ENCODE peak calls at places on chromosomes 13 and 19, in four cellular contexts. L is body of pancreas, X is lower leg skin, H is GM12891. F is an unnamed sample.

GRCh38 chr13:29480893-29481525 is 114.5 kb downstream of the SLC7A1 start:
- DNase-seq in L (no peak), X (no peak), H (no peak), F (no peak)

GRCh38 chr13:93561553-93561952 is 334.9 kb downstream of the GPC6 start:
- DNase-seq in L (no peak), X (no peak), H (no peak), F (no peak)

GRCh38 chr19:11798391-11799296 is at the start of gene ZNF491:
- DNase-seq in L (peak), X (peak), H (peak), F (peak)

GRCh38 chr13:78977311-78977710 is 318.4 kb upstream of the OBI1 start:
- DNase-seq in L (no peak), X (no peak), H (no peak), F (no peak)

GRCh38 chr19:3116621-3117020 is 19.2 kb upstream of the GNA15 start:
- DNase-seq in L (no peak), X (no peak), H (no peak), F (no peak)

GRCh38 chr13:21124853-21125252 is 51.5 kb downstream of the SKA3 start:
- DNase-seq in L (peak), X (peak), H (no peak), F (no peak)

GRCh38 chr13:109719962-109720646 is 66.3 kb downstream of the IRS2 start:
- DNase-seq in L (no peak), X (no peak), H (no peak), F (no peak)

GRCh38 chr13:45331981-45332830 is 8.8 kb downstream of the TPT1 start:
- DNase-seq in L (no peak), X (no peak), H (no peak), F (peak)

GRCh38 chr13:98297043-98297442 is 120.0 kb upstream of the RNF113B start:
- DNase-seq in L (no peak), X (no peak), H (no peak), F (no peak)

GRCh38 chr13:50847501-50847900 is 4.0 kb upstream of the DLEU7 start:
- DNase-seq in L (no peak), X (no peak), H (no peak), F (no peak)

GRCh38 chr13:73228546-73228945 is 169.7 kb downstream of the KLF5 start:
- DNase-seq in L (no peak), X (no peak), H (no peak), F (no peak)

GRCh38 chr19:30224689-30225606 is 147.2 kb upstream of the ZNF536 start:
- DNase-seq in L (no peak), X (no peak), H (no peak), F (no peak)

GRCh38 chr13:95235199-95235726 is 66.0 kb downstream of the ABCC4 start:
- DNase-seq in L (no peak), X (no peak), H (no peak), F (no peak)

GRCh38 chr19:11299946-11300810 is 4.2 kb downstream of the TSPAN16 start:
- DNase-seq in L (no peak), X (no peak), H (no peak), F (no peak)

GRCh38 chr13:98508280-98509074 is 68.4 kb downstream of the STK24 start:
- DNase-seq in L (no peak), X (no peak), H (no peak), F (peak)

GRCh38 chr19:51903192-51903591 is 1.6 kb downstream of the ZNF649 start:
- DNase-seq in L (no peak), X (no peak), H (no peak), F (no peak)

GRCh38 chr19:5621945-5622464 is 571 bp downstream of the SAFB2 start:
- DNase-seq in L (peak), X (peak), H (no peak), F (peak)

GRCh38 chr13:97521726-97522125 is 87.8 kb downstream of the RAP2A start:
- DNase-seq in L (no peak), X (no peak), H (no peak), F (no peak)

GRCh38 chr19:10380311-10381102 is at the start of gene TYK2:
- DNase-seq in L (peak), X (peak), H (peak), F (peak)

GRCh38 chr19:18437481-18438330 is at the start of gene ISYNA1:
- DNase-seq in L (peak), X (peak), H (no peak), F (peak)

GRCh38 chr19:41302624-41303351 is 7.2 kb upstream of the CCDC97 start:
- DNase-seq in L (no peak), X (no peak), H (peak), F (no peak)

GRCh38 chr13:60396008-60396782 is 825 bp upstream of the TDRD3 start:
- DNase-seq in L (peak), X (peak), H (peak), F (peak)
- TF ChIP-seq POLR2A in L (peak), X (no peak), H (no peak), F (peak)

GRCh38 chr19:48445606-48446481 is at the start of gene GRWD1:
- DNase-seq in L (peak), X (peak), H (peak), F (peak)
- TF ChIP-seq POLR2A in L (no peak), X (no peak), H (peak), F (peak)

DNA sequence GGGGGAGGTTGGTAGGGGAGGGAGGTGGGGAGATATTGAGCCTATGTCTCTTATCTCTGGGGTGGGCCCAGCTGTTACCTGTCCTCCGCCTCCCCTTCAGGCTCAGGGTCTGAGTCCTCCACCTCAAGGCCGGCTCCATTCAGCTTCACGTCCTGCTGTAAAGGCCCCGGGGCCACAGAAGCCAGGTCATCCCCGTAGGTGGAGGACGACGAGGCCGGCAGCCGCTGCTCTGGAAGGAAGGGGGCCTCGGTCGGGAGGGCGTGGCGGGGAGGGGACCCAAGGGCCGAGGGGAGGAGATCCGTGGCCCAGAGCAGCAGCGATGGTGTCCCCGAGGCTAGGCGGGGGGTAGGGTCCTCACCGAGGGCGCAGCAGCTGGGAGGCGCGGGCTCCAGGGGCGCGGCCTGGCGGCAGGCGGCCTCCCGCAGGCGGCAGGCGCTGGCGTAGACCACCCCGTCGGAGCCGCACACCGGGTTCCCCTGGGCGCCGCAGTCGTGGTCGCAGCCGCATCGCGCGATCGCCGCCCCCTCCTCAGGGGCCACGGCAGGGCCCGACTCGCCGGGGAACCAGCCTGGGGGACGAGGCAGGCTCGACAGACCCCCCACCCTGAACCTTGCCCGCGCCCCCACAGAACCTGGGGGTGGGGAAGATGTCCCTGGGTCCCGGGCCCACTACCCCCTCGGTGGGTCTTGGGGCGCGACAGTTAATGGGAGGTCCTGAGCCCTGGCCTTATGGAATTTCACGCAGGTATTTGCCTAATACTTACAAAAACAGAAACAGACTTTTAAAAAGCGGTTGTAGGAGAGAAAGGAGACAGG is 7.5 kb downstream of the F2RL3 start:
- DNase-seq in L (no peak), X (no peak), H (no peak), F (peak)
- TF ChIP-seq POLR2A in L (no peak), X (no peak), H (no peak), F (peak)

GRCh38 chr19:45638930-45639729 is at the start of gene EML2:
- DNase-seq in L (peak), X (peak), H (no peak), F (peak)
- TF ChIP-seq POLR2A in L (no peak), X (no peak), H (peak), F (peak)

GRCh38 chr19:6728346-6728745 is 7.9 kb upstream of the C3 start:
- DNase-seq in L (no peak), X (no peak), H (no peak), F (no peak)
- TF ChIP-seq POLR2A in L (no peak), X (no peak), H (no peak), F (no peak)

DNA sequence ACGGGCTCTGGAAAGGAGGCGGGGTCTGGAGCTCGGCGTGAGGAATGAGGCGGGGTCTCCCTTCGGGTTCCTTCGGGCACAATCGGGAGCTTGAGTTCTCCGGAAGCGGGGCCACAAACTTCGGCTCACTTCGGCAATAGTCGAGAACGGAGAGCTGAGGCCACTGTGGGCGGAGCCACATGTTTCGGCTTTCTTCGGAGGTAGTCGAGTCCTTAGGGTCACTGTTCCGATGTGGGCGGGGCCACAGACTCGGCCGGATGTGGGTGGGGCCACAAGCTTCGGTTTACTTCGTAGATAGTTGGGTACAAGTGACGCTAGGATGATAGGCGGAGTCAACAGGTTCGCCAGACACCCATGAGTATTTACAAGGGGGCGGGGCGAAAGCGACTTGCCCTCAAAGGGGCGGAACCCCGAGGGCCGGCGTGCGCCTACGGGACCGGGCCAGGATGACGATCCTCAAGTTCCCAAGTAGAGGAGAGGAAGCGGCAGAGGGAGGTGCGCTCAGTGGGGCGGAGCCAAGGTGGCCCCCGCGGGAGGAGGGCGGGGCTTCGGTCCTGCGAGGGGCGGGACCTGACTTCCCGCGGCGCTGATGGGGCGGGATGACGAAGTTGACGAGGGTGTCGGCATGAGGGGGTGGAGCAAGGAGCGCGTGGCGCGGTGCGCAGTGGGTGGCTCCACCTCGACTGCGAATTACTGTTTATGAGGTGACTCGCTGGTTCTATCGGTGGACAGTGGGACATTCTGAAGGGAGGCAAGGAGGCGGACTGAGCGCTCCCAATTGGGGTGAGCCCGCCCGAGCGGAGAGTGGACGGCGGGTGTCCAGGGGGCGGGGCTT is 505 bp upstream of the MBOAT7 start:
- DNase-seq in L (peak), X (peak), H (peak), F (peak)
- TF ChIP-seq POLR2A in L (peak), X (no peak), H (peak), F (peak)

GRCh38 chr13:36345438-36346221 is 564 bp downstream of the SPART start:
- DNase-seq in L (peak), X (peak), H (peak), F (peak)
- TF ChIP-seq POLR2A in L (peak), X (no peak), H (no peak), F (peak)

GRCh38 chr19:7488736-7489353 is at the start of gene PEX11G:
- DNase-seq in L (peak), X (peak), H (peak), F (peak)
- TF ChIP-seq POLR2A in L (peak), X (no peak), H (peak), F (peak)

GRCh38 chr13:69458013-69458412 is 649.6 kb upstream of the ATXN8OS start:
- DNase-seq in L (no peak), X (no peak), H (no peak), F (no peak)

DNA sequence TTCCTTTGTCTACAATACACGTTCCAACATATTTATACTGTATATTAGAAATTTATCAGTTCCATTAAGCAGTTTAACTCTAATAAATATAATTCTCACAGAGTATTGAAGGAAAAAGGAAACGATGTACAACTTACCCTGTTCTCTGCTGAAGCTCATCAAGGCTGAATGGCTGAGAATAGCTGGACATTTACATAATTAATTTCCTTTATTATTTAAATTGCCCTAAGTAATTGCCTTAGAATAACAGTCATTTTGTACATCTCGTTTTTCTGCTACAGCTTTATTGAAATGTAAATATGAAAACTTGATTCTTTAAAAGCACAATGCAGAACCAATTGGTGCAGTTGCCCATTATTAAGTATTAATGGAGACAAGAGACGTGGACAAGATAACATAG is 648.3 kb upstream of the ATXN8OS start:
- DNase-seq in L (no peak), X (no peak), H (no peak), F (no peak)
- TF ChIP-seq POLR2A in L (no peak), X (no peak), H (no peak), F (no peak)

GRCh38 chr19:941292-942132 is 15.7 kb downstream of the ARID3A start:
- DNase-seq in L (no peak), X (no peak), H (no peak), F (no peak)
- TF ChIP-seq POLR2A in L (no peak), X (no peak), H (no peak), F (no peak)